ENCODE peak calls at places on chromosomes 2 and 18, in five cellular contexts. L, C, A, Q and V are unnamed samples.

GRCh38 chr2:238098854-238099708 is 1.1 kb upstream of the ESPNL start:
- DNase-seq in L (peak; percentile 46), C (peak; percentile 67), A (peak; percentile 23), Q (peak; percentile 43), V (no peak)

GRCh38 chr2:134567666-134568065 is 151.1 kb downstream of the TMEM163 start:
- DNase-seq in L (no peak), C (no peak), A (no peak), Q (no peak), V (no peak)

GRCh38 chr2:15614545-15615309 is 23.1 kb downstream of the DDX1 start:
- DNase-seq in L (no peak), C (no peak), A (no peak), Q (no peak), V (no peak)

GRCh38 chr18:37575646-37576045 is 10.0 kb upstream of the CELF4 start:
- DNase-seq in L (no peak), C (peak; percentile 53), A (no peak), Q (no peak), V (no peak)

GRCh38 chr2:237616373-237617304 is 10.7 kb upstream of the LRRFIP1 start:
- DNase-seq in L (no peak), C (no peak), A (no peak), Q (no peak), V (no peak)

GRCh38 chr2:86793752-86794151 is 3.0 kb upstream of the CD8A start:
- DNase-seq in L (no peak), C (no peak), A (no peak), Q (no peak), V (no peak)

GRCh38 chr2:132670104-132670960 is at the start of gene LYPD1:
- DNase-seq in L (no peak), C (peak; percentile 67), A (no peak), Q (peak; percentile 65), V (no peak)

GRCh38 chr18:30811580-30811979 is 231.0 kb downstream of the DSC3 start:
- DNase-seq in L (no peak), C (no peak), A (no peak), Q (no peak), V (no peak)

GRCh38 chr2:217108086-217108485 is 248.2 kb upstream of the TNP1 start:
- DNase-seq in L (no peak), C (no peak), A (no peak), Q (no peak), V (no peak)

GRCh38 chr18:78813898-78814297 is 165.7 kb upstream of the SALL3 start:
- DNase-seq in L (no peak), C (no peak), A (no peak), Q (no peak), V (no peak)

GRCh38 chr18:78814321-78814720 is 165.3 kb upstream of the SALL3 start:
- DNase-seq in L (no peak), C (no peak), A (no peak), Q (peak; percentile 37), V (no peak)

GRCh38 chr18:78814766-78815165 is 164.9 kb upstream of the SALL3 start:
- DNase-seq in L (no peak), C (no peak), A (no peak), Q (no peak), V (no peak)

GRCh38 chr18:78812067-78812466 is 167.6 kb upstream of the SALL3 start:
- DNase-seq in L (no peak), C (no peak), A (no peak), Q (no peak), V (no peak)

GRCh38 chr18:78813156-78813555 is 166.5 kb upstream of the SALL3 start:
- DNase-seq in L (no peak), C (no peak), A (no peak), Q (no peak), V (no peak)
- TF ChIP-seq CTCF in L (no peak), C (no peak), A (no peak), Q (no peak), V (no peak)

GRCh38 chr2:164498841-164499240 is 122.4 kb downstream of the GRB14 start:
- DNase-seq in L (no peak), C (no peak), A (no peak), Q (no peak), V (no peak)

DNA sequence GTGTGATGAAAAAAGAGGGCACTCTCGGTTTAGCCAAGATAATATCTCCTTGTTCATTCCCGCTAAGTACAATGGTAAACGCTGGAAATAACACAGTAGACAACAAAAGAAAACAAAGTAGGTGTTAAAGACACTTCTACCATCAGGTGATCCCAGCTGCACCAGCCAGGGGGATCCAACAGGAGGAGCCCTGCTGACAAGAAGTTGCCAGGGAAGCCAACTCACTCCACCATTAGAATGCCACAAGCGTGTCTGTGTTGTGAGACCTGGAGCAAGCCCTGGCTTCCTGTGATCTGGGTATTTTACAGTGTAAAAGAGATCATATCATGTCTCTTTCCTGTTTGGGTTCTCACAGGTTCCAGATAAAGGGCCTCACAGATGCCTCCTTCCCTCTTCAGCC is 117.0 kb downstream of the GRB14 start:
- DNase-seq in L (no peak), C (no peak), A (no peak), Q (no peak), V (no peak)
- TF ChIP-seq CTCF in L (no peak), C (peak; percentile 20), A (no peak), Q (no peak), V (peak; percentile 22)

GRCh38 chr2:49042510-49042909 is 111.8 kb downstream of the FSHR start:
- DNase-seq in L (no peak), C (no peak), A (no peak), Q (no peak), V (no peak)

GRCh38 chr2:49045083-49045482 is 109.2 kb downstream of the FSHR start:
- DNase-seq in L (no peak), C (no peak), A (no peak), Q (no peak), V (no peak)

GRCh38 chr2:49043405-49043982 is 110.8 kb downstream of the FSHR start:
- DNase-seq in L (no peak), C (no peak), A (no peak), Q (no peak), V (no peak)

GRCh38 chr2:49044265-49044664 is 110.0 kb downstream of the FSHR start:
- DNase-seq in L (no peak), C (no peak), A (no peak), Q (no peak), V (no peak)

GRCh38 chr2:49044680-49045079 is 109.6 kb downstream of the FSHR start:
- DNase-seq in L (no peak), C (no peak), A (no peak), Q (no peak), V (no peak)
- TF ChIP-seq CTCF in L (no peak), C (no peak), A (no peak), Q (no peak), V (peak; percentile 39)

DNA sequence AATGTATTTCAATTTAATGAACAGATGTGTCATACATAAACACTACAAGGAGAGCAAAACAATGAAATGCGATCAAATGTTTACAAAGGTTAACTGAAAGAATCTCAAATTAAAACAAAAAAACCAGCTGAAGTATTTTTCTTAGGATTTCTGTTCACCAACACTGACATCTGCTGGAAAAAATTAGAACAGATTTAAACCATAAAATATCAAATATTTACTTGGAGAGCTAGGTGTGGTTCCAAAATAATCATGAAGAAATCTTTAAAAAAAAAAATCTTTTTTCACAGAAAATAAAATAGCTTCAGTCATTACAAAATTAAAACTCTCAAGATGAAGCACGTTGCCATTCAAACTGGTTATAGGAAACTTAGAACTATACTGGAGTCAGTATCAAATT is 13.8 kb downstream of the MMADHC start:
- DNase-seq in L (no peak), C (no peak), A (no peak), Q (no peak), V (no peak)
- TF ChIP-seq CTCF in L (peak; percentile 23), C (peak; percentile 36), A (peak; percentile 9), Q (peak; percentile 20), V (peak; percentile 88)

DNA sequence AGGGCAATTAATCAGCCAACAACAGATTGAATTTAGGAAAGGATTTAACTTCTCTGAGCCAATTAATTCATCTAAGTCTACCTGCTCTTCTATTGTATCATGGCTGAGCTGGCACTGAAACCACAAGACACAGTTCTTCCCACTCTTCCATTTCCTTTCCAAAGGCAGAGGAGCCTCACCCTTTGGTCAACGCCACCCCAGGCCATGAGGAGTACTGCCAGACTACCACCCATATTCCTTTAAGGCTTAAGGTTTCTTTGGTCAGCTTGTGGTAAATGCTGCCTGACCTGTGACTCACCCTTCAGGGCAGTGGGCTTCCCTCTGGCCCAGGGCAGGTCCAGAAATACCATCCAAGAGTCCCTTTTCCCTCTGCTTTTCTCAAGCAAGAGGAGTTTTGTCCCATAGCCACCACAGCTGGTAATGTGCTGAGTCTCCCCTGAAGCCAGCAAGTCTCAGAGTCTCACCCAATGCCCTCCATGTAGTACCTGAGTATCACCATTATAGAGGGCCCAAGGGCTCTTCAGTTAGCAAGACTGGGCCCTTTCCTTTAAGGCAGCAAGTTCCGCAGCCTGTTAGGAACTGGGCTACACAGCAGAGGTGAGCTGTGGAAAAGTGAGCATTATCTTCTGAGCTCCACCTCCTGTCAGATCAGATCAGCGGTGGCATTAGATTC is 900.5 kb upstream of the CRIM1 start:
- DNase-seq in L (no peak), C (no peak), A (no peak), Q (no peak), V (no peak)
- TF ChIP-seq CTCF in L (no peak), C (no peak), A (no peak), Q (no peak), V (peak; percentile 47)